ENCODE peak calls at places on chromosomes 7 and 10, in five cellular contexts. I is omental fat pad, C is colonic mucosa, H is RPMI7951, B is kidney epithelial cell. M is an unnamed sample.

GRCh38 chr10:20100157-20100556 is 283.9 kb downstream of the PLXDC2 start:
- DNase-seq in I (no peak), C (no peak), H (peak; percentile 2), B (peak; percentile 4), M (no peak)

GRCh38 chr10:24723788-24724380 is at the start of gene ARHGAP21:
- DNase-seq in I (no peak), C (peak; percentile 75), H (peak; percentile 84), B (no peak), M (no peak)

GRCh38 chr10:133200621-133201031 is 29.4 kb upstream of the UTF1 start:
- DNase-seq in I (no peak), C (no peak), H (no peak), B (no peak), M (no peak)

GRCh38 chr7:2725178-2726105 is 37.4 kb downstream of the AMZ1 start:
- DNase-seq in I (no peak), C (no peak), H (no peak), B (no peak), M (no peak)

GRCh38 chr7:95511716-95512260 is 26.0 kb downstream of the ASB4 start:
- DNase-seq in I (peak; percentile 75), C (peak; percentile 73), H (peak; percentile 75), B (no peak), M (no peak)

GRCh38 chr7:23043441-23043840 is 29.5 kb upstream of the HYCC1 start:
- DNase-seq in I (no peak), C (no peak), H (peak; percentile 33), B (no peak), M (no peak)

GRCh38 chr10:94123253-94123995 is 129.7 kb downstream of the PLCE1 start:
- DNase-seq in I (no peak), C (no peak), H (peak; percentile 40), B (peak; percentile 41), M (peak; percentile 79)

GRCh38 chr7:98856021-98856422 is 13.8 kb downstream of the TMEM130 start:
- DNase-seq in I (no peak), C (no peak), H (peak; percentile 60), B (no peak), M (no peak)

GRCh38 chr7:26865094-26865388 is 651 bp upstream of the SKAP2 start:
- DNase-seq in I (peak; percentile 26), C (no peak), H (no peak), B (no peak), M (no peak)

GRCh38 chr10:66639351-66639750 is 286.5 kb upstream of the LRRTM3 start:
- DNase-seq in I (no peak), C (no peak), H (no peak), B (no peak), M (peak; percentile 51)

GRCh38 chr10:74072503-74072902 is 74.6 kb downstream of the VCL start:
- DNase-seq in I (no peak), C (no peak), H (peak; percentile 26), B (no peak), M (no peak)

GRCh38 chr7:130918129-130919052 is 184.4 kb upstream of the KLF14 start:
- DNase-seq in I (no peak), C (no peak), H (no peak), B (no peak), M (no peak)

GRCh38 chr7:80453699-80454340 is 58.0 kb downstream of the GNAT3 start:
- DNase-seq in I (no peak), C (no peak), H (no peak), B (no peak), M (no peak)

M was measured in AG04449.